ENCODE peak calls at places on chromosomes 12 and 14, in eight cellular contexts. One of them, this sample, is unnamed.

GRCh38 chr12:59149995-59150642 is 229.8 kb upstream of the LRIG3 start:
- DNase-seq in left lung: no peak
- DNase-seq in sigmoid colon: no peak
- DNase-seq in BE2C: peak; percentile 13
- DNase-seq in AG10803: peak; percentile 86
- DNase-seq in heart left ventricle: no peak
- DNase-seq in epithelial cell of esophagus: peak; percentile 84
- DNase-seq in cardiac fibroblast: peak; percentile 90
- DNase-seq in this sample: peak; percentile 84

GRCh38 chr14:88005978-88006851 is 1.3 kb downstream of the GPR65 start:
- DNase-seq in sigmoid colon: no peak
- DNase-seq in heart left ventricle: no peak
- DNase-seq in left lung: no peak
- DNase-seq in cardiac fibroblast: peak; percentile 31
- DNase-seq in epithelial cell of esophagus: no peak
- DNase-seq in AG10803: peak; percentile 15
- DNase-seq in BE2C: no peak
- DNase-seq in this sample: no peak

GRCh38 chr14:50173891-50174290 is 57.5 kb downstream of the SOS2 start:
- DNase-seq in cardiac fibroblast: peak; percentile 8
- DNase-seq in heart left ventricle: no peak
- DNase-seq in epithelial cell of esophagus: peak; percentile 7
- DNase-seq in sigmoid colon: no peak
- DNase-seq in BE2C: no peak
- DNase-seq in left lung: no peak
- DNase-seq in AG10803: peak; percentile 8
- DNase-seq in this sample: no peak

GRCh38 chr14:97977711-97978261 is 1180.6 kb downstream of the VRK1 start:
- DNase-seq in BE2C: peak; percentile 86
- DNase-seq in cardiac fibroblast: no peak
- DNase-seq in heart left ventricle: peak; percentile 86
- DNase-seq in sigmoid colon: peak; percentile 91
- DNase-seq in left lung: peak; percentile 73
- DNase-seq in epithelial cell of esophagus: peak; percentile 68
- DNase-seq in AG10803: peak; percentile 45
- DNase-seq in this sample: peak; percentile 96

GRCh38 chr14:62189698-62190097 is 427.5 kb downstream of the SNAPC1 start:
- DNase-seq in epithelial cell of esophagus: peak; percentile 71
- DNase-seq in AG10803: peak; percentile 29
- DNase-seq in heart left ventricle: no peak
- DNase-seq in BE2C: no peak
- DNase-seq in left lung: no peak
- DNase-seq in cardiac fibroblast: peak; percentile 72
- DNase-seq in sigmoid colon: no peak
- DNase-seq in this sample: peak; percentile 79

GRCh38 chr12:107543841-107544240 is 141.8 kb upstream of the PWP1 start:
- DNase-seq in BE2C: no peak
- DNase-seq in heart left ventricle: no peak
- DNase-seq in sigmoid colon: no peak
- DNase-seq in left lung: no peak
- DNase-seq in AG10803: no peak
- DNase-seq in epithelial cell of esophagus: no peak
- DNase-seq in cardiac fibroblast: no peak
- DNase-seq in this sample: no peak

GRCh38 chr12:100229036-100229635 is 28.5 kb downstream of the ACTR6 start:
- DNase-seq in left lung: no peak
- DNase-seq in cardiac fibroblast: peak; percentile 29
- DNase-seq in heart left ventricle: no peak
- DNase-seq in BE2C: no peak
- DNase-seq in AG10803: peak; percentile 3
- DNase-seq in sigmoid colon: no peak
- DNase-seq in epithelial cell of esophagus: peak; percentile 70
- DNase-seq in this sample: peak; percentile 53

GRCh38 chr14:101355284-101355683 is 206.0 kb upstream of the DIO3 start:
- DNase-seq in cardiac fibroblast: no peak
- DNase-seq in sigmoid colon: peak; percentile 32
- DNase-seq in left lung: peak; percentile 9
- DNase-seq in BE2C: no peak
- DNase-seq in AG10803: no peak
- DNase-seq in epithelial cell of esophagus: no peak
- DNase-seq in heart left ventricle: no peak
- DNase-seq in this sample: no peak

GRCh38 chr12:124385219-124385969 is 90.5 kb downstream of the RFLNA start:
- DNase-seq in sigmoid colon: no peak
- DNase-seq in epithelial cell of esophagus: peak; percentile 82
- DNase-seq in left lung: no peak
- DNase-seq in heart left ventricle: peak; percentile 54
- DNase-seq in AG10803: peak; percentile 78
- DNase-seq in BE2C: no peak
- DNase-seq in cardiac fibroblast: peak; percentile 88
- DNase-seq in this sample: peak; percentile 74

GRCh38 chr14:38835874-38836273 is 267.2 kb downstream of the SEC23A start:
- DNase-seq in heart left ventricle: no peak
- DNase-seq in cardiac fibroblast: no peak
- DNase-seq in BE2C: no peak
- DNase-seq in left lung: no peak
- DNase-seq in epithelial cell of esophagus: no peak
- DNase-seq in AG10803: no peak
- DNase-seq in sigmoid colon: no peak
- DNase-seq in this sample: no peak

GRCh38 chr14:73386342-73386741 is 72.0 kb downstream of the NUMB start:
- DNase-seq in cardiac fibroblast: no peak
- DNase-seq in epithelial cell of esophagus: no peak
- DNase-seq in AG10803: no peak
- DNase-seq in sigmoid colon: no peak
- DNase-seq in heart left ventricle: no peak
- DNase-seq in BE2C: no peak
- DNase-seq in left lung: no peak
- DNase-seq in this sample: no peak

GRCh38 chr14:35302211-35302528 is 10.0 kb downstream of the PSMA6 start:
- DNase-seq in heart left ventricle: no peak
- DNase-seq in BE2C: no peak
- DNase-seq in epithelial cell of esophagus: no peak
- DNase-seq in sigmoid colon: no peak
- DNase-seq in left lung: no peak
- DNase-seq in AG10803: no peak
- DNase-seq in cardiac fibroblast: no peak
- DNase-seq in this sample: no peak

GRCh38 chr14:64971890-64972785 is at the start of gene RAB15:
- DNase-seq in heart left ventricle: peak; percentile 32
- DNase-seq in cardiac fibroblast: no peak
- DNase-seq in sigmoid colon: no peak
- DNase-seq in left lung: no peak
- DNase-seq in AG10803: peak; percentile 22
- DNase-seq in epithelial cell of esophagus: peak; percentile 40
- DNase-seq in BE2C: peak; percentile 63
- DNase-seq in this sample: no peak

GRCh38 chr14:24873551-24873950 is 176.4 kb downstream of the STXBP6 start:
- DNase-seq in sigmoid colon: no peak
- DNase-seq in heart left ventricle: no peak
- DNase-seq in BE2C: no peak
- DNase-seq in epithelial cell of esophagus: no peak
- DNase-seq in AG10803: no peak
- DNase-seq in cardiac fibroblast: no peak
- DNase-seq in left lung: no peak
- DNase-seq in this sample: no peak

GRCh38 chr12:105069936-105070702 is 14.1 kb downstream of the ALDH1L2 start:
- DNase-seq in BE2C: no peak
- DNase-seq in AG10803: no peak
- DNase-seq in sigmoid colon: no peak
- DNase-seq in cardiac fibroblast: no peak
- DNase-seq in left lung: no peak
- DNase-seq in epithelial cell of esophagus: no peak
- DNase-seq in heart left ventricle: no peak
- DNase-seq in this sample: no peak

GRCh38 chr12:43104524-43104923 is 447.5 kb downstream of the ADAMTS20 start:
- DNase-seq in BE2C: no peak
- DNase-seq in heart left ventricle: no peak
- DNase-seq in AG10803: no peak
- DNase-seq in left lung: no peak
- DNase-seq in sigmoid colon: no peak
- DNase-seq in cardiac fibroblast: peak; percentile 54
- DNase-seq in epithelial cell of esophagus: no peak
- DNase-seq in this sample: peak; percentile 13

GRCh38 chr14:43464968-43465367 is 1042.1 kb downstream of the FSCB start:
- DNase-seq in sigmoid colon: no peak
- DNase-seq in AG10803: no peak
- DNase-seq in cardiac fibroblast: no peak
- DNase-seq in heart left ventricle: no peak
- DNase-seq in left lung: no peak
- DNase-seq in epithelial cell of esophagus: no peak
- DNase-seq in BE2C: no peak
- DNase-seq in this sample: no peak

GRCh38 chr12:26830783-26831601 is 2.0 kb downstream of the ITPR2 start:
- DNase-seq in epithelial cell of esophagus: no peak
- DNase-seq in cardiac fibroblast: no peak
- DNase-seq in AG10803: no peak
- DNase-seq in heart left ventricle: no peak
- DNase-seq in left lung: no peak
- DNase-seq in sigmoid colon: no peak
- DNase-seq in BE2C: no peak
- DNase-seq in this sample: peak; percentile 30

GRCh38 chr12:39442895-39443703 is at the start of gene KIF21A:
- DNase-seq in AG10803: peak; percentile 89
- DNase-seq in heart left ventricle: peak; percentile 93
- DNase-seq in epithelial cell of esophagus: peak; percentile 94
- DNase-seq in left lung: peak; percentile 88
- DNase-seq in sigmoid colon: peak; percentile 92
- DNase-seq in BE2C: peak; percentile 98
- DNase-seq in cardiac fibroblast: peak; percentile 93
- DNase-seq in this sample: peak; percentile 95
- TF ChIP-seq CTCF in AG10803: peak; percentile 35
- TF ChIP-seq CTCF in heart left ventricle: peak; percentile 45
- TF ChIP-seq CTCF in epithelial cell of esophagus: peak; percentile 2
- TF ChIP-seq CTCF in left lung: peak; percentile 66
- TF ChIP-seq CTCF in sigmoid colon: peak; percentile 22
- TF ChIP-seq CTCF in BE2C: peak; percentile 49
- TF ChIP-seq CTCF in cardiac fibroblast: no peak
- TF ChIP-seq CTCF in this sample: peak; percentile 57

DNA sequence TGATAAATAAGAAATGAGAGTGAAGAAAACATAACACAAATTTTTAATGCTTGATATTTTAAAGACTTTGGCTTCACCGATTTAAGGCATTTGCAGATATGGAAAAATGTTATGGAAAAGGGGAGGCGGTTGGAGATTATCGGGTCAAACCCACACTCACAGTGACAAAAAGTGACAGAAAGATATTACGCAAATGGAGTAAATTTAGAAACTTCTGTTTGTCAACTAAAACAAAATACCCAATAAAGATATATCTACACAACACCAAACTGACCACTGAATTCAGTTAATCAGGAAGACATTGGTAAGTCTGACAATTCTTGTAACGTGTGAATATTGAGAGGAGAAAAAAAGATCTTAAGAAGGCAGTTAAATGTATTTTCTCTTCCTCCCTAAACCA is 2.5 kb downstream of the PPP1R12A start:
- DNase-seq in heart left ventricle: no peak
- DNase-seq in BE2C: no peak
- DNase-seq in epithelial cell of esophagus: no peak
- DNase-seq in sigmoid colon: no peak
- DNase-seq in cardiac fibroblast: peak; percentile 7
- DNase-seq in AG10803: no peak
- DNase-seq in left lung: no peak
- DNase-seq in this sample: no peak
- TF ChIP-seq CTCF in heart left ventricle: no peak
- TF ChIP-seq CTCF in BE2C: no peak
- TF ChIP-seq CTCF in epithelial cell of esophagus: no peak
- TF ChIP-seq CTCF in sigmoid colon: no peak
- TF ChIP-seq CTCF in cardiac fibroblast: no peak
- TF ChIP-seq CTCF in AG10803: no peak
- TF ChIP-seq CTCF in left lung: no peak
- TF ChIP-seq CTCF in this sample: no peak

DNA sequence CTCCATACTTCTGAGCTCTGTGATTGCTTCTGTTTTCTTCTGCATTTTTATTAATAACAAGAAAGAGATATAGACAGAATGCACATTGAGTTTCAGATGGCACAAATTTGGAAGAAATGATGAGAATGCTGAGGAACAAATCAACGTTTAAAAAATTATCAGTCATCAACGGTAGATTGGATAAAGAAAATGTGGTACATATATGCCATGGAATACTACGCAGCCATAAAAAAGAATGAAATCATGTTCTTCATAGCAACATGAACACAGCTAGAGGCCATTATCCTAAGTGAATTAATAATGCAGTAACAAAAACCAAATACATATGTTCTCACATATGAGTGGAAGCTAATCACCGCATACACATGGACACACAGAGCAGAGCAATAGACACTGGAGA is 81.8 kb downstream of the DUSP6 start:
- DNase-seq in AG10803: no peak
- DNase-seq in left lung: no peak
- DNase-seq in heart left ventricle: no peak
- DNase-seq in cardiac fibroblast: no peak
- DNase-seq in epithelial cell of esophagus: no peak
- DNase-seq in sigmoid colon: no peak
- DNase-seq in BE2C: no peak
- DNase-seq in this sample: no peak
- TF ChIP-seq CTCF in AG10803: no peak
- TF ChIP-seq CTCF in left lung: no peak
- TF ChIP-seq CTCF in heart left ventricle: no peak
- TF ChIP-seq CTCF in cardiac fibroblast: no peak
- TF ChIP-seq CTCF in epithelial cell of esophagus: no peak
- TF ChIP-seq CTCF in sigmoid colon: no peak
- TF ChIP-seq CTCF in BE2C: no peak
- TF ChIP-seq CTCF in this sample: no peak

GRCh38 chr12:2240390-2240789 is 187.6 kb downstream of the CACNA1C start:
- DNase-seq in cardiac fibroblast: no peak
- DNase-seq in sigmoid colon: no peak
- DNase-seq in BE2C: no peak
- DNase-seq in left lung: no peak
- DNase-seq in heart left ventricle: peak; percentile 63
- DNase-seq in AG10803: no peak
- DNase-seq in epithelial cell of esophagus: no peak
- DNase-seq in this sample: no peak
- TF ChIP-seq CTCF in cardiac fibroblast: no peak
- TF ChIP-seq CTCF in sigmoid colon: no peak
- TF ChIP-seq CTCF in BE2C: no peak
- TF ChIP-seq CTCF in left lung: no peak
- TF ChIP-seq CTCF in heart left ventricle: no peak
- TF ChIP-seq CTCF in AG10803: no peak
- TF ChIP-seq CTCF in epithelial cell of esophagus: no peak
- TF ChIP-seq CTCF in this sample: no peak

GRCh38 chr12:21025656-21026055 is 105.3 kb upstream of the SLCO1B1 start:
- DNase-seq in left lung: no peak
- DNase-seq in BE2C: no peak
- DNase-seq in sigmoid colon: no peak
- DNase-seq in epithelial cell of esophagus: no peak
- DNase-seq in cardiac fibroblast: no peak
- DNase-seq in heart left ventricle: no peak
- DNase-seq in AG10803: no peak
- DNase-seq in this sample: no peak
- TF ChIP-seq CTCF in left lung: no peak
- TF ChIP-seq CTCF in BE2C: no peak
- TF ChIP-seq CTCF in sigmoid colon: no peak
- TF ChIP-seq CTCF in epithelial cell of esophagus: no peak
- TF ChIP-seq CTCF in cardiac fibroblast: no peak
- TF ChIP-seq CTCF in heart left ventricle: no peak
- TF ChIP-seq CTCF in AG10803: no peak
- TF ChIP-seq CTCF in this sample: no peak

GRCh38 chr12:12081836-12082497 is 11.2 kb downstream of the BCL2L14 start:
- DNase-seq in sigmoid colon: no peak
- DNase-seq in left lung: no peak
- DNase-seq in heart left ventricle: peak; percentile 31
- DNase-seq in BE2C: no peak
- DNase-seq in AG10803: peak; percentile 58
- DNase-seq in epithelial cell of esophagus: peak; percentile 46
- DNase-seq in cardiac fibroblast: peak; percentile 70
- DNase-seq in this sample: peak; percentile 54
- TF ChIP-seq CTCF in sigmoid colon: no peak
- TF ChIP-seq CTCF in left lung: peak; percentile 15
- TF ChIP-seq CTCF in heart left ventricle: peak; percentile 44
- TF ChIP-seq CTCF in BE2C: peak; percentile 45
- TF ChIP-seq CTCF in AG10803: peak; percentile 48
- TF ChIP-seq CTCF in epithelial cell of esophagus: peak; percentile 15
- TF ChIP-seq CTCF in cardiac fibroblast: no peak
- TF ChIP-seq CTCF in this sample: peak; percentile 29